ENCODE peak calls at places on chromosomes 1 and 21, in ten cellular contexts. One of them, this sample, is unnamed.

GRCh38 chr1:39940980-39941871 is 13.7 kb upstream of the MFSD2A start:
- DNase-seq in WTC11: no peak
- DNase-seq in CD8-positive, alpha-beta T cell: no peak
- DNase-seq in coronary artery: no peak
- DNase-seq in fibroblast of lung: no peak
- DNase-seq in progenitor cell of endocrine pancreas: no peak
- DNase-seq in OCI-LY7: no peak
- DNase-seq in B cell: no peak
- DNase-seq in thoracic aorta: no peak
- DNase-seq in neural crest cell: no peak
- DNase-seq in this sample: no peak

GRCh38 chr1:230153655-230154296 is 86.7 kb downstream of the GALNT2 start:
- DNase-seq in WTC11: no peak
- DNase-seq in CD8-positive, alpha-beta T cell: no peak
- DNase-seq in coronary artery: no peak
- DNase-seq in fibroblast of lung: peak
- DNase-seq in progenitor cell of endocrine pancreas: no peak
- DNase-seq in OCI-LY7: no peak
- DNase-seq in B cell: no peak
- DNase-seq in thoracic aorta: no peak
- DNase-seq in neural crest cell: peak
- DNase-seq in this sample: no peak

GRCh38 chr1:217191441-217191840 is 439.4 kb downstream of the GPATCH2 start:
- DNase-seq in WTC11: no peak
- DNase-seq in CD8-positive, alpha-beta T cell: no peak
- DNase-seq in coronary artery: no peak
- DNase-seq in fibroblast of lung: peak
- DNase-seq in progenitor cell of endocrine pancreas: no peak
- DNase-seq in OCI-LY7: no peak
- DNase-seq in B cell: no peak
- DNase-seq in thoracic aorta: no peak
- DNase-seq in neural crest cell: no peak
- DNase-seq in this sample: no peak

GRCh38 chr1:182348916-182349747 is 42.5 kb downstream of the GLUL start:
- DNase-seq in WTC11: no peak
- DNase-seq in CD8-positive, alpha-beta T cell: no peak
- DNase-seq in coronary artery: peak
- DNase-seq in fibroblast of lung: no peak
- DNase-seq in progenitor cell of endocrine pancreas: no peak
- DNase-seq in OCI-LY7: no peak
- DNase-seq in B cell: no peak
- DNase-seq in thoracic aorta: peak
- DNase-seq in neural crest cell: no peak
- DNase-seq in this sample: no peak

GRCh38 chr21:29258626-29259335 is 39.9 kb upstream of the BACH1 start:
- DNase-seq in WTC11: no peak
- DNase-seq in CD8-positive, alpha-beta T cell: no peak
- DNase-seq in coronary artery: no peak
- DNase-seq in fibroblast of lung: peak
- DNase-seq in progenitor cell of endocrine pancreas: no peak
- DNase-seq in OCI-LY7: no peak
- DNase-seq in B cell: no peak
- DNase-seq in thoracic aorta: no peak
- DNase-seq in neural crest cell: no peak
- DNase-seq in this sample: no peak

GRCh38 chr1:117559139-117559538 is 46.7 kb upstream of the TENT5C start:
- DNase-seq in WTC11: no peak
- DNase-seq in CD8-positive, alpha-beta T cell: no peak
- DNase-seq in coronary artery: no peak
- DNase-seq in fibroblast of lung: no peak
- DNase-seq in progenitor cell of endocrine pancreas: no peak
- DNase-seq in OCI-LY7: no peak
- DNase-seq in B cell: peak
- DNase-seq in thoracic aorta: no peak
- DNase-seq in neural crest cell: no peak
- DNase-seq in this sample: no peak

GRCh38 chr1:201302168-201302896 is 19.0 kb downstream of the PKP1 start:
- DNase-seq in WTC11: no peak
- DNase-seq in CD8-positive, alpha-beta T cell: no peak
- DNase-seq in coronary artery: no peak
- DNase-seq in fibroblast of lung: no peak
- DNase-seq in progenitor cell of endocrine pancreas: no peak
- DNase-seq in OCI-LY7: no peak
- DNase-seq in B cell: no peak
- DNase-seq in thoracic aorta: no peak
- DNase-seq in neural crest cell: no peak
- DNase-seq in this sample: no peak

GRCh38 chr1:214708321-214708960 is 105.4 kb downstream of the CENPF start:
- DNase-seq in WTC11: no peak
- DNase-seq in CD8-positive, alpha-beta T cell: no peak
- DNase-seq in coronary artery: no peak
- DNase-seq in fibroblast of lung: peak
- DNase-seq in progenitor cell of endocrine pancreas: no peak
- DNase-seq in OCI-LY7: no peak
- DNase-seq in B cell: no peak
- DNase-seq in thoracic aorta: no peak
- DNase-seq in neural crest cell: no peak
- DNase-seq in this sample: no peak

GRCh38 chr1:85397490-85398044 is 67.4 kb downstream of the DDAH1 start:
- DNase-seq in WTC11: no peak
- DNase-seq in CD8-positive, alpha-beta T cell: no peak
- DNase-seq in coronary artery: no peak
- DNase-seq in fibroblast of lung: peak
- DNase-seq in progenitor cell of endocrine pancreas: no peak
- DNase-seq in OCI-LY7: no peak
- DNase-seq in B cell: no peak
- DNase-seq in thoracic aorta: no peak
- DNase-seq in neural crest cell: no peak
- DNase-seq in this sample: no peak

GRCh38 chr1:197774691-197775281 is 494 bp downstream of the DENND1B start:
- DNase-seq in WTC11: peak
- DNase-seq in CD8-positive, alpha-beta T cell: peak
- DNase-seq in coronary artery: no peak
- DNase-seq in fibroblast of lung: peak
- DNase-seq in progenitor cell of endocrine pancreas: peak
- DNase-seq in OCI-LY7: peak
- DNase-seq in B cell: peak
- DNase-seq in thoracic aorta: no peak
- DNase-seq in neural crest cell: peak
- DNase-seq in this sample: peak

GRCh38 chr1:42439940-42440339 is 15.9 kb downstream of the ZMYND12 start:
- DNase-seq in WTC11: no peak
- DNase-seq in CD8-positive, alpha-beta T cell: no peak
- DNase-seq in coronary artery: no peak
- DNase-seq in fibroblast of lung: peak
- DNase-seq in progenitor cell of endocrine pancreas: no peak
- DNase-seq in OCI-LY7: no peak
- DNase-seq in B cell: no peak
- DNase-seq in thoracic aorta: no peak
- DNase-seq in neural crest cell: no peak
- DNase-seq in this sample: no peak

GRCh38 chr1:77280962-77281361 is 857 bp upstream of the AK5 start:
- DNase-seq in WTC11: no peak
- DNase-seq in CD8-positive, alpha-beta T cell: no peak
- DNase-seq in coronary artery: no peak
- DNase-seq in fibroblast of lung: no peak
- DNase-seq in progenitor cell of endocrine pancreas: no peak
- DNase-seq in OCI-LY7: no peak
- DNase-seq in B cell: no peak
- DNase-seq in thoracic aorta: no peak
- DNase-seq in neural crest cell: no peak
- DNase-seq in this sample: no peak

GRCh38 chr1:77281491-77282186 is at the start of gene AK5:
- DNase-seq in WTC11: peak
- DNase-seq in CD8-positive, alpha-beta T cell: peak
- DNase-seq in coronary artery: no peak
- DNase-seq in fibroblast of lung: peak
- DNase-seq in progenitor cell of endocrine pancreas: peak
- DNase-seq in OCI-LY7: no peak
- DNase-seq in B cell: no peak
- DNase-seq in thoracic aorta: no peak
- DNase-seq in neural crest cell: peak
- DNase-seq in this sample: peak

GRCh38 chr1:77283701-77284425 is 2.0 kb downstream of the AK5 start:
- DNase-seq in WTC11: no peak
- DNase-seq in CD8-positive, alpha-beta T cell: no peak
- DNase-seq in coronary artery: no peak
- DNase-seq in fibroblast of lung: no peak
- DNase-seq in progenitor cell of endocrine pancreas: no peak
- DNase-seq in OCI-LY7: no peak
- DNase-seq in B cell: no peak
- DNase-seq in thoracic aorta: no peak
- DNase-seq in neural crest cell: no peak
- DNase-seq in this sample: no peak

GRCh38 chr1:77282866-77283539 is 1.2 kb downstream of the AK5 start:
- DNase-seq in WTC11: peak
- DNase-seq in CD8-positive, alpha-beta T cell: no peak
- DNase-seq in coronary artery: no peak
- DNase-seq in fibroblast of lung: no peak
- DNase-seq in progenitor cell of endocrine pancreas: peak
- DNase-seq in OCI-LY7: no peak
- DNase-seq in B cell: no peak
- DNase-seq in thoracic aorta: no peak
- DNase-seq in neural crest cell: no peak
- DNase-seq in this sample: no peak

GRCh38 chr1:77282187-77282865 is 507 bp downstream of the AK5 start:
- DNase-seq in WTC11: peak
- DNase-seq in CD8-positive, alpha-beta T cell: peak
- DNase-seq in coronary artery: no peak
- DNase-seq in fibroblast of lung: peak
- DNase-seq in progenitor cell of endocrine pancreas: no peak
- DNase-seq in OCI-LY7: no peak
- DNase-seq in B cell: no peak
- DNase-seq in thoracic aorta: no peak
- DNase-seq in neural crest cell: peak
- DNase-seq in this sample: peak
- TF ChIP-seq CTCF in WTC11: no peak
- TF ChIP-seq CTCF in CD8-positive, alpha-beta T cell: no peak
- TF ChIP-seq CTCF in coronary artery: no peak
- TF ChIP-seq CTCF in fibroblast of lung: no peak
- TF ChIP-seq CTCF in progenitor cell of endocrine pancreas: no peak
- TF ChIP-seq CTCF in OCI-LY7: no peak
- TF ChIP-seq CTCF in B cell: no peak
- TF ChIP-seq CTCF in thoracic aorta: no peak
- TF ChIP-seq CTCF in neural crest cell: no peak
- TF ChIP-seq CTCF in this sample: no peak

DNA sequence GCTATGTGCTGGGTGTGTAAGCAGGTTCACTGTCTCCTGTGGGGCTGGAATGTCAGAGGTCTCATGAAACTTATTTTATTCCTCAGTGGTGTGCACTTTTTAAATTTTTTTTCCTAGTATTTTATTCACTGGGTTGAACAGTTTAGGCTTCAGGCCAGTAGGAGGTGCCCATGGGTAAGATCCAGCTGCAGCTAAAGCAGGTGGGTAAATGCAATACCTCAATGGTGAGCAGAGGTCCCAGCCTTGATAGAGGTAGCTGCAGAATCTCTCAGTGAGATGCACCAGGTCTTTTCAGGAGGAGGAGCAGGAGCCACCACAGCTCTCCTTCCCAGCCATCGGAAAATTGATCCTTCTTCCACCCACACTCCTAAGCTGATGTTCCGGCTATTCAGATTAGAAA is 12.6 kb upstream of the OR6N2 start:
- DNase-seq in WTC11: peak
- DNase-seq in CD8-positive, alpha-beta T cell: no peak
- DNase-seq in coronary artery: no peak
- DNase-seq in fibroblast of lung: no peak
- DNase-seq in progenitor cell of endocrine pancreas: no peak
- DNase-seq in OCI-LY7: peak
- DNase-seq in B cell: no peak
- DNase-seq in thoracic aorta: no peak
- DNase-seq in neural crest cell: no peak
- DNase-seq in this sample: no peak
- TF ChIP-seq CTCF in WTC11: peak
- TF ChIP-seq CTCF in CD8-positive, alpha-beta T cell: no peak
- TF ChIP-seq CTCF in coronary artery: no peak
- TF ChIP-seq CTCF in fibroblast of lung: no peak
- TF ChIP-seq CTCF in progenitor cell of endocrine pancreas: peak
- TF ChIP-seq CTCF in OCI-LY7: peak
- TF ChIP-seq CTCF in B cell: peak
- TF ChIP-seq CTCF in thoracic aorta: no peak
- TF ChIP-seq CTCF in neural crest cell: peak
- TF ChIP-seq CTCF in this sample: peak

DNA sequence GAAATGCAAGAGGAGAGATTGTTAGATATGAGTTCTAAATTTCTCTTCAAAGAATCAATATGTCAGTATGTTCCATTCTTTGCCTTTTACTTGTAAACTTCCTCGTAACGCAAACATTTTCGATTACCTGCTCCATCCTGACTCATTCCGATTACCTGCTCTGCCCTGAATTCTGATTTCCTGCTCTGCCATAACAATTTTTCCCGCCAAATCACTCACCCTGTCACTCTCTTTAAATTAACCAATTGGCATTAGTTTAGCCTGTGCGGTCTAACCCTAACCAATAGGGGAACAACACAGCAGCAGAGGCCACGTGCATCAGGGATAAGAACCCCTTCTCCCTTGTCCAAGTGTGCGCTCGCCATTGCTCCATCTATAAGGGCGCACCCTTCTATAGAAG is 25.0 kb upstream of the CBR3 start:
- DNase-seq in WTC11: no peak
- DNase-seq in CD8-positive, alpha-beta T cell: no peak
- DNase-seq in coronary artery: no peak
- DNase-seq in fibroblast of lung: no peak
- DNase-seq in progenitor cell of endocrine pancreas: no peak
- DNase-seq in OCI-LY7: no peak
- DNase-seq in B cell: no peak
- DNase-seq in thoracic aorta: no peak
- DNase-seq in neural crest cell: no peak
- DNase-seq in this sample: no peak
- TF ChIP-seq CTCF in WTC11: no peak
- TF ChIP-seq CTCF in CD8-positive, alpha-beta T cell: no peak
- TF ChIP-seq CTCF in coronary artery: no peak
- TF ChIP-seq CTCF in fibroblast of lung: no peak
- TF ChIP-seq CTCF in progenitor cell of endocrine pancreas: no peak
- TF ChIP-seq CTCF in OCI-LY7: no peak
- TF ChIP-seq CTCF in B cell: no peak
- TF ChIP-seq CTCF in thoracic aorta: no peak
- TF ChIP-seq CTCF in neural crest cell: no peak
- TF ChIP-seq CTCF in this sample: no peak

GRCh38 chr21:18373631-18374030 is 30.0 kb downstream of the TMPRSS15 start:
- DNase-seq in WTC11: no peak
- DNase-seq in CD8-positive, alpha-beta T cell: no peak
- DNase-seq in coronary artery: no peak
- DNase-seq in fibroblast of lung: no peak
- DNase-seq in progenitor cell of endocrine pancreas: no peak
- DNase-seq in OCI-LY7: no peak
- DNase-seq in B cell: no peak
- DNase-seq in thoracic aorta: no peak
- DNase-seq in neural crest cell: no peak
- DNase-seq in this sample: no peak

GRCh38 chr21:18370292-18370691 is 33.3 kb downstream of the TMPRSS15 start:
- DNase-seq in WTC11: no peak
- DNase-seq in CD8-positive, alpha-beta T cell: no peak
- DNase-seq in coronary artery: no peak
- DNase-seq in fibroblast of lung: no peak
- DNase-seq in progenitor cell of endocrine pancreas: no peak
- DNase-seq in OCI-LY7: peak
- DNase-seq in B cell: no peak
- DNase-seq in thoracic aorta: no peak
- DNase-seq in neural crest cell: no peak
- DNase-seq in this sample: no peak

GRCh38 chr21:18368193-18368592 is 35.4 kb downstream of the TMPRSS15 start:
- DNase-seq in WTC11: no peak
- DNase-seq in CD8-positive, alpha-beta T cell: no peak
- DNase-seq in coronary artery: no peak
- DNase-seq in fibroblast of lung: no peak
- DNase-seq in progenitor cell of endocrine pancreas: no peak
- DNase-seq in OCI-LY7: no peak
- DNase-seq in B cell: no peak
- DNase-seq in thoracic aorta: no peak
- DNase-seq in neural crest cell: no peak
- DNase-seq in this sample: no peak

GRCh38 chr21:18369115-18369514 is 34.5 kb downstream of the TMPRSS15 start:
- DNase-seq in WTC11: no peak
- DNase-seq in CD8-positive, alpha-beta T cell: no peak
- DNase-seq in coronary artery: no peak
- DNase-seq in fibroblast of lung: peak
- DNase-seq in progenitor cell of endocrine pancreas: no peak
- DNase-seq in OCI-LY7: peak
- DNase-seq in B cell: no peak
- DNase-seq in thoracic aorta: no peak
- DNase-seq in neural crest cell: no peak
- DNase-seq in this sample: no peak
- TF ChIP-seq CTCF in WTC11: no peak
- TF ChIP-seq CTCF in CD8-positive, alpha-beta T cell: no peak
- TF ChIP-seq CTCF in coronary artery: no peak
- TF ChIP-seq CTCF in fibroblast of lung: no peak
- TF ChIP-seq CTCF in progenitor cell of endocrine pancreas: peak
- TF ChIP-seq CTCF in OCI-LY7: peak
- TF ChIP-seq CTCF in B cell: no peak
- TF ChIP-seq CTCF in thoracic aorta: no peak
- TF ChIP-seq CTCF in neural crest cell: peak
- TF ChIP-seq CTCF in this sample: no peak